ENCODE peak calls at places on chromosomes 2 and 18, in ten cellular contexts. W is NT2/D1; E is iris pigment epithelial cell; N is activated T-cell treated with anti-CD3 and anti-CD28 coated beads, Interleukin-2, amount 50 U/mL, for 24 hours; R is NCI-H2081; Y is stomach; H is GM23248; P is AG04450; V is AG04449; U is CD8-positive, alpha-beta memory T cell. K is an unnamed sample.

GRCh38 chr18:63140997-63141776 is 178.4 kb downstream of the BCL2 start:
- DNase-seq in W (no peak), E (no peak), N (no peak), R (no peak), Y (no peak), H (no peak), P (no peak), V (no peak), U (no peak), K (no peak)

GRCh38 chr18:13381907-13382682 is 163.5 kb downstream of the LDLRAD4 start:
- DNase-seq in W (no peak), E (peak; percentile 81), N (peak; percentile 47), R (peak; percentile 18), Y (peak; percentile 60), H (peak; percentile 78), P (no peak), V (no peak), U (no peak), K (peak; percentile 4)

GRCh38 chr2:142136571-142136970 is 5.8 kb upstream of the LRP1B start:
- DNase-seq in W (no peak), E (no peak), N (no peak), R (no peak), Y (no peak), H (peak; percentile 5), P (no peak), V (no peak), U (no peak), K (no peak)

GRCh38 chr2:38387887-38388286 is 10.8 kb upstream of the ATL2 start:
- DNase-seq in W (no peak), E (no peak), N (no peak), R (no peak), Y (no peak), H (no peak), P (no peak), V (no peak), U (no peak), K (no peak)

GRCh38 chr18:5900249-5900648 is 4.9 kb upstream of the TMEM200C start:
- DNase-seq in W (no peak), E (peak; percentile 11), N (no peak), R (no peak), Y (no peak), H (no peak), P (no peak), V (no peak), U (no peak), K (no peak)

GRCh38 chr2:17646096-17646554 is 105.6 kb downstream of the VSNL1 start:
- DNase-seq in W (peak; percentile 38), E (peak; percentile 83), N (no peak), R (peak; percentile 62), Y (peak; percentile 42), H (peak; percentile 86), P (peak; percentile 72), V (peak; percentile 41), U (no peak), K (peak; percentile 4)

GRCh38 chr18:6009751-6010150 is 114.4 kb upstream of the TMEM200C start:
- DNase-seq in W (no peak), E (peak; percentile 63), N (no peak), R (no peak), Y (no peak), H (peak; percentile 47), P (no peak), V (no peak), U (no peak), K (no peak)

GRCh38 chr2:59540864-59541263 is 1012.6 kb downstream of the BCL11A start:
- DNase-seq in W (no peak), E (no peak), N (no peak), R (no peak), Y (no peak), H (no peak), P (no peak), V (no peak), U (no peak), K (no peak)

GRCh38 chr2:84629550-84629949 is 113.3 kb downstream of the DNAH6 start:
- DNase-seq in W (no peak), E (no peak), N (no peak), R (no peak), Y (no peak), H (no peak), P (no peak), V (no peak), U (no peak), K (no peak)

GRCh38 chr2:169738566-169739229 is 5.1 kb downstream of the KLHL23 start:
- DNase-seq in W (no peak), E (no peak), N (no peak), R (no peak), Y (no peak), H (no peak), P (no peak), V (no peak), U (no peak), K (no peak)

GRCh38 chr2:120323214-120323613 is 22.7 kb upstream of the INHBB start:
- DNase-seq in W (no peak), E (no peak), N (no peak), R (no peak), Y (no peak), H (peak; percentile 88), P (no peak), V (no peak), U (no peak), K (no peak)